ENCODE peak calls at places on chromosomes 1 and 21, in eight cellular contexts. F is heart left ventricle, R is cardiac fibroblast, W is brain microvascular endothelial cell, N is A549, A is endothelial cell of umbilical vein, G is lower leg skin, C is HCT116. L is an unnamed sample.

GRCh38 chr1:168521391-168522000 is 22.3 kb downstream of the XCL2 start:
- DNase-seq in C (no peak), N (no peak), A (no peak), F (no peak), R (no peak), G (no peak), W (no peak), L (no peak)

GRCh38 chr1:4395158-4395557 is 259.3 kb upstream of the AJAP1 start:
- DNase-seq in C (no peak), W (peak), R (no peak), N (no peak), A (no peak), G (no peak), F (no peak), L (no peak)

GRCh38 chr1:109912873-109913272 is 2.2 kb downstream of the CSF1 start:
- DNase-seq in F (no peak), A (no peak), W (no peak), G (no peak), R (peak), C (no peak), N (no peak), L (no peak)

GRCh38 chr1:183942933-183943693 is 94.4 kb downstream of the COLGALT2 start:
- DNase-seq in W (peak), N (no peak), G (no peak), F (no peak), A (no peak), C (peak), R (peak), L (no peak)

GRCh38 chr1:29753244-29753643 is 516.9 kb downstream of the PTPRU start:
- DNase-seq in F (no peak), R (no peak), C (no peak), W (no peak), G (peak), N (no peak), A (no peak), L (no peak)

GRCh38 chr1:17287377-17287776 is 20.6 kb upstream of the PADI4 start:
- DNase-seq in R (peak), W (peak), C (no peak), A (no peak), G (no peak), N (peak), F (no peak), L (no peak)

GRCh38 chr1:95780836-95781235 is 546.8 kb downstream of the RWDD3 start:
- DNase-seq in G (no peak), W (no peak), N (no peak), C (no peak), R (no peak), A (no peak), F (no peak), L (no peak)

GRCh38 chr1:151723726-151724370 is 2.5 kb downstream of the RIIAD1 start:
- DNase-seq in A (no peak), N (no peak), R (no peak), C (no peak), G (no peak), W (no peak), F (no peak), L (no peak)

GRCh38 chr21:14875186-14875585 is 189.6 kb downstream of the NRIP1 start:
- DNase-seq in N (no peak), F (no peak), A (no peak), C (no peak), W (no peak), G (no peak), R (no peak), L (no peak)

GRCh38 chr1:200660719-200661118 is 9.0 kb downstream of the DDX59 start:
- DNase-seq in A (no peak), R (no peak), W (no peak), G (no peak), F (peak), N (no peak), C (no peak), L (no peak)

GRCh38 chr1:29356663-29357062 is 120.3 kb downstream of the PTPRU start:
- DNase-seq in W (no peak), C (no peak), A (no peak), F (no peak), G (no peak), N (no peak), R (no peak), L (no peak)

DNA sequence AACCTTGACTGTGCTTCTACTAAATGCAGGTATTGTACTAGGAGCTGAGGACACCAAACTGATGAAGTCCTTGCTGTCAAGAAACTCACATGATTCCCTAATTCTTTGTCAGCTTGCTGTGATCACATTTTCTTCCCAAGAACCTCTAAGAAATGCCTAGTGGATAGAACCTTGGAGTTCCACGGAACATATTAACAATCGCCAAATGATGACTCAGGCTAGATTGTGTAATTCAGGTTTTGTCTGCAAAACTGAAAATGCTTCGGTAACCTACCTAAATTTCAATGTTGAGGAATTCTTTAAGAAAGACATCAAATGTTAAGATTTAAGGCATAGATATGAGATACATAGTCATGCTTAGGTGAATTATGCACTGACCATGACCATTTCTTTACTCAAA is 1.7 kb upstream of the GADD45A start:
- DNase-seq in N (no peak), C (no peak), G (no peak), R (peak), A (peak), W (peak), F (no peak), L (no peak)
- H3K4me3 ChIP-seq in N (peak), C (no peak), G (no peak), R (peak), A (no peak), W (no peak), F (no peak), L (no peak)

GRCh38 chr1:44264143-44264542 is 50.9 kb downstream of the DMAP1 start:
- DNase-seq in F (no peak), W (no peak), R (no peak), C (no peak), N (no peak), G (no peak), A (no peak), L (no peak)
- TF ChIP-seq CTCF in F (no peak), W (no peak), R (no peak), C (no peak), N (no peak), G (no peak), A (no peak), L (no peak)

GRCh38 chr1:111450185-111450584 is 921 bp downstream of the ATP5PB start:
- DNase-seq in F (no peak), R (no peak), C (no peak), G (no peak), W (no peak), A (no peak), N (no peak), L (no peak)
- H3K4me3 ChIP-seq in F (peak), R (peak), C (peak), G (peak), W (peak), A (peak), N (peak), L (peak)

GRCh38 chr1:161738627-161739287 is 10.8 kb upstream of the DUSP12 start:
- DNase-seq in C (peak), R (peak), A (peak), W (peak), N (peak), F (peak), G (no peak), L (peak)
- TF ChIP-seq CTCF in C (peak), R (peak), A (peak), W (peak), N (peak), F (peak), G (no peak), L (peak)

L was measured in LNCaP clone FGC.